ENCODE peak calls at places on chromosomes 6 and 20, in ten cellular contexts. E is choroid plexus epithelial cell; T is iris pigment epithelial cell; N is neural crest cell; W is CD14-positive monocyte; J is stimulated activated CD4-positive, alpha-beta T cell treated with anti-CD3 and anti-CD28 coated beads, TNF-alpha, amount 100 ng/mL, for 1 hour; D is putamen; Q is SJSA1; F is effector CD4-positive, alpha-beta T cell; M is BJ. C is an unnamed sample.

GRCh38 chr6:35082733-35083403 is 58.3 kb downstream of the TCP11 start:
- DNase-seq in E (peak; percentile 65), T (no peak), N (no peak), W (peak; percentile 36), J (no peak), D (no peak), Q (peak; percentile 37), F (no peak), M (no peak), C (no peak)

GRCh38 chr6:42417641-42418112 is 34.0 kb downstream of the TRERF1 start:
- DNase-seq in E (no peak), T (no peak), N (no peak), W (no peak), J (no peak), D (no peak), Q (no peak), F (peak; percentile 19), M (no peak), C (no peak)

GRCh38 chr6:91659881-91660280 is 1073.0 kb upstream of the MAP3K7 start:
- DNase-seq in E (no peak), T (no peak), N (no peak), W (no peak), J (no peak), D (no peak), Q (no peak), F (no peak), M (no peak), C (peak; percentile 82)

GRCh38 chr6:119226089-119226488 is 123.5 kb downstream of the MAN1A1 start:
- DNase-seq in E (no peak), T (no peak), N (no peak), W (no peak), J (no peak), D (no peak), Q (no peak), F (no peak), M (no peak), C (peak; percentile 26)

GRCh38 chr6:15063253-15063853 is 182.5 kb upstream of the JARID2 start:
- DNase-seq in E (peak; percentile 33), T (peak; percentile 38), N (no peak), W (peak; percentile 93), J (no peak), D (peak; percentile 14), Q (no peak), F (no peak), M (no peak), C (no peak)

GRCh38 chr6:170027111-170028043 is 263.5 kb downstream of the DLL1 start:
- DNase-seq in E (peak; percentile 12), T (peak; percentile 8), N (no peak), W (no peak), J (no peak), D (no peak), Q (peak; percentile 22), F (no peak), M (no peak), C (no peak)

GRCh38 chr6:121885399-121886152 is 450.1 kb downstream of the GJA1 start:
- DNase-seq in E (peak; percentile 63), T (peak; percentile 89), N (no peak), W (no peak), J (no peak), D (no peak), Q (no peak), F (no peak), M (no peak), C (no peak)

GRCh38 chr6:79861023-79861422 is 86.3 kb downstream of the ELOVL4 start:
- DNase-seq in E (no peak), T (no peak), N (no peak), W (no peak), J (no peak), D (no peak), Q (no peak), F (no peak), M (no peak), C (no peak)

GRCh38 chr6:160374836-160375560 is 26.8 kb downstream of the SLC22A3 start:
- DNase-seq in E (no peak), T (no peak), N (no peak), W (no peak), J (no peak), D (no peak), Q (no peak), F (no peak), M (no peak), C (no peak)

GRCh38 chr6:20467437-20467836 is 65.8 kb downstream of the E2F3 start:
- DNase-seq in E (no peak), T (no peak), N (no peak), W (no peak), J (no peak), D (no peak), Q (no peak), F (no peak), M (no peak), C (no peak)

GRCh38 chr6:18845891-18846290 is 458.7 kb downstream of the RNF144B start:
- DNase-seq in E (no peak), T (no peak), N (no peak), W (no peak), J (no peak), D (no peak), Q (no peak), F (no peak), M (no peak), C (peak; percentile 30)

GRCh38 chr6:45783716-45784115 is 231.9 kb downstream of the CLIC5 start:
- DNase-seq in E (no peak), T (no peak), N (no peak), W (no peak), J (no peak), D (no peak), Q (no peak), F (no peak), M (no peak), C (no peak)

GRCh38 chr20:58549231-58549630 is 34.0 kb upstream of the APCDD1L start:
- DNase-seq in E (no peak), T (no peak), N (no peak), W (no peak), J (no peak), D (no peak), Q (peak; percentile 12), F (no peak), M (no peak), C (no peak)

GRCh38 chr20:31497838-31498540 is 16.3 kb upstream of the HM13 start:
- DNase-seq in E (no peak), T (no peak), N (no peak), W (no peak), J (no peak), D (no peak), Q (no peak), F (no peak), M (no peak), C (no peak)

GRCh38 chr20:4227085-4227821 is 211.9 kb upstream of the RNF24 start:
- DNase-seq in E (peak; percentile 76), T (peak; percentile 87), N (no peak), W (no peak), J (no peak), D (no peak), Q (no peak), F (no peak), M (peak; percentile 30), C (peak; percentile 20)

GRCh38 chr6:159104931-159105330 is 60.1 kb upstream of the TAGAP start:
- DNase-seq in E (no peak), T (no peak), N (no peak), W (no peak), J (no peak), D (no peak), Q (no peak), F (no peak), M (no peak), C (no peak)

GRCh38 chr20:17856024-17856564 is 112.5 kb downstream of the SNX5 start:
- DNase-seq in E (peak; percentile 67), T (no peak), N (no peak), W (peak; percentile 34), J (no peak), D (no peak), Q (no peak), F (no peak), M (no peak), C (no peak)

GRCh38 chr6:144344651-144345050 is 59.5 kb downstream of the UTRN start:
- DNase-seq in E (no peak), T (no peak), N (no peak), W (no peak), J (no peak), D (no peak), Q (no peak), F (no peak), M (no peak), C (no peak)

GRCh38 chr6:11027565-11028110 is 16.5 kb downstream of the ELOVL2 start:
- DNase-seq in E (no peak), T (no peak), N (no peak), W (no peak), J (no peak), D (no peak), Q (no peak), F (no peak), M (no peak), C (no peak)

GRCh38 chr6:12769556-12770255 is 53.1 kb downstream of the PHACTR1 start:
- DNase-seq in E (no peak), T (no peak), N (no peak), W (no peak), J (no peak), D (no peak), Q (no peak), F (no peak), M (no peak), C (no peak)

C was measured in NCI-H748 treated with DMSO at 0.1 percent for 48 hours.